ENCODE peak calls at places on chromosome 10, in seven cellular contexts. One of them, this sample, is unnamed.

GRCh38 chr10:8338177-8338766 is 283.8 kb downstream of the GATA3 start:
- DNase-seq in hepatocyte: no peak
- DNase-seq in OCI-LY7: no peak
- DNase-seq in fibroblast of lung: no peak
- DNase-seq in CD8-positive, alpha-beta memory T cell: no peak
- DNase-seq in A549: no peak
- DNase-seq in psoas muscle: no peak
- DNase-seq in this sample: no peak

GRCh38 chr10:1894912-1895311 is 157.6 kb upstream of the ADARB2 start:
- DNase-seq in psoas muscle: no peak
- DNase-seq in fibroblast of lung: no peak
- DNase-seq in OCI-LY7: no peak
- DNase-seq in CD8-positive, alpha-beta memory T cell: no peak
- DNase-seq in A549: no peak
- DNase-seq in hepatocyte: no peak
- DNase-seq in this sample: no peak

GRCh38 chr10:133474833-133475734 is 21.3 kb downstream of the SCART1 start:
- DNase-seq in A549: no peak
- DNase-seq in OCI-LY7: no peak
- DNase-seq in psoas muscle: no peak
- DNase-seq in hepatocyte: no peak
- DNase-seq in fibroblast of lung: no peak
- DNase-seq in CD8-positive, alpha-beta memory T cell: peak; percentile 51
- DNase-seq in this sample: peak; percentile 54

GRCh38 chr10:64174666-64175265 is 653.6 kb downstream of the REEP3 start:
- DNase-seq in A549: no peak
- DNase-seq in fibroblast of lung: no peak
- DNase-seq in psoas muscle: no peak
- DNase-seq in hepatocyte: no peak
- DNase-seq in CD8-positive, alpha-beta memory T cell: no peak
- DNase-seq in OCI-LY7: no peak
- DNase-seq in this sample: no peak

GRCh38 chr10:75726522-75727493 is 295.4 kb downstream of the LRMDA start:
- DNase-seq in fibroblast of lung: no peak
- DNase-seq in hepatocyte: no peak
- DNase-seq in psoas muscle: no peak
- DNase-seq in OCI-LY7: no peak
- DNase-seq in A549: no peak
- DNase-seq in CD8-positive, alpha-beta memory T cell: no peak
- DNase-seq in this sample: no peak

GRCh38 chr10:35758086-35758485 is 116.0 kb upstream of the FZD8 start:
- DNase-seq in fibroblast of lung: no peak
- DNase-seq in psoas muscle: peak; percentile 80
- DNase-seq in CD8-positive, alpha-beta memory T cell: no peak
- DNase-seq in OCI-LY7: no peak
- DNase-seq in A549: no peak
- DNase-seq in hepatocyte: no peak
- DNase-seq in this sample: no peak

GRCh38 chr10:69884686-69885085 is 83.0 kb downstream of the COL13A1 start:
- DNase-seq in A549: no peak
- DNase-seq in psoas muscle: no peak
- DNase-seq in CD8-positive, alpha-beta memory T cell: no peak
- DNase-seq in hepatocyte: no peak
- DNase-seq in fibroblast of lung: no peak
- DNase-seq in OCI-LY7: no peak
- DNase-seq in this sample: no peak

GRCh38 chr10:119203006-119203405 is 4.4 kb upstream of the GRK5 start:
- DNase-seq in A549: no peak
- DNase-seq in fibroblast of lung: peak; percentile 83
- DNase-seq in hepatocyte: no peak
- DNase-seq in psoas muscle: no peak
- DNase-seq in OCI-LY7: no peak
- DNase-seq in CD8-positive, alpha-beta memory T cell: no peak
- DNase-seq in this sample: no peak

GRCh38 chr10:14838582-14839304 is 637 bp downstream of the HSPA14 start:
- DNase-seq in OCI-LY7: peak; percentile 57
- DNase-seq in A549: peak; percentile 41
- DNase-seq in fibroblast of lung: peak; percentile 29
- DNase-seq in CD8-positive, alpha-beta memory T cell: peak; percentile 22
- DNase-seq in hepatocyte: peak; percentile 58
- DNase-seq in psoas muscle: peak; percentile 66
- DNase-seq in this sample: peak; percentile 17

GRCh38 chr10:122051609-122052385 is 62.8 kb downstream of the TACC2 start:
- DNase-seq in OCI-LY7: no peak
- DNase-seq in A549: peak; percentile 64
- DNase-seq in hepatocyte: peak; percentile 73
- DNase-seq in psoas muscle: peak; percentile 63
- DNase-seq in fibroblast of lung: peak; percentile 71
- DNase-seq in CD8-positive, alpha-beta memory T cell: no peak
- DNase-seq in this sample: no peak

GRCh38 chr10:43415544-43415943 is 6.6 kb upstream of the HNRNPF start:
- DNase-seq in A549: no peak
- DNase-seq in OCI-LY7: no peak
- DNase-seq in hepatocyte: no peak
- DNase-seq in psoas muscle: no peak
- DNase-seq in fibroblast of lung: no peak
- DNase-seq in CD8-positive, alpha-beta memory T cell: no peak
- DNase-seq in this sample: no peak

GRCh38 chr10:20956843-20957242 is 59.7 kb upstream of the NEBL start:
- DNase-seq in CD8-positive, alpha-beta memory T cell: no peak
- DNase-seq in hepatocyte: no peak
- DNase-seq in OCI-LY7: no peak
- DNase-seq in fibroblast of lung: no peak
- DNase-seq in A549: no peak
- DNase-seq in psoas muscle: no peak
- DNase-seq in this sample: no peak

GRCh38 chr10:59283456-59284082 is 78.8 kb downstream of the FAM13C start:
- DNase-seq in CD8-positive, alpha-beta memory T cell: no peak
- DNase-seq in psoas muscle: peak; percentile 54
- DNase-seq in A549: no peak
- DNase-seq in hepatocyte: no peak
- DNase-seq in OCI-LY7: no peak
- DNase-seq in fibroblast of lung: peak; percentile 57
- DNase-seq in this sample: no peak

GRCh38 chr10:125399289-125399688 is 238.9 kb upstream of the CTBP2 start:
- DNase-seq in CD8-positive, alpha-beta memory T cell: no peak
- DNase-seq in OCI-LY7: no peak
- DNase-seq in hepatocyte: no peak
- DNase-seq in A549: no peak
- DNase-seq in fibroblast of lung: no peak
- DNase-seq in psoas muscle: no peak
- DNase-seq in this sample: no peak

GRCh38 chr10:102024799-102025198 is 31.2 kb downstream of the ARMH3 start:
- DNase-seq in hepatocyte: no peak
- DNase-seq in fibroblast of lung: no peak
- DNase-seq in A549: no peak
- DNase-seq in OCI-LY7: no peak
- DNase-seq in psoas muscle: no peak
- DNase-seq in CD8-positive, alpha-beta memory T cell: no peak
- DNase-seq in this sample: no peak

GRCh38 chr10:125881192-125881591 is at the start of gene DHX32:
- DNase-seq in hepatocyte: no peak
- DNase-seq in OCI-LY7: no peak
- DNase-seq in CD8-positive, alpha-beta memory T cell: no peak
- DNase-seq in psoas muscle: no peak
- DNase-seq in fibroblast of lung: no peak
- DNase-seq in A549: no peak
- DNase-seq in this sample: no peak

GRCh38 chr10:58512470-58513188 is at the start of gene BICC1:
- DNase-seq in A549: peak; percentile 47
- DNase-seq in fibroblast of lung: peak; percentile 69
- DNase-seq in OCI-LY7: no peak
- DNase-seq in psoas muscle: peak; percentile 73
- DNase-seq in CD8-positive, alpha-beta memory T cell: no peak
- DNase-seq in hepatocyte: peak; percentile 76
- DNase-seq in this sample: no peak

GRCh38 chr10:76342996-76343395 is 911.6 kb downstream of the LRMDA start:
- DNase-seq in A549: no peak
- DNase-seq in fibroblast of lung: no peak
- DNase-seq in psoas muscle: no peak
- DNase-seq in OCI-LY7: no peak
- DNase-seq in hepatocyte: no peak
- DNase-seq in CD8-positive, alpha-beta memory T cell: no peak
- DNase-seq in this sample: no peak

GRCh38 chr10:51204691-51205090 is 130.4 kb downstream of the PRKG1 start:
- DNase-seq in hepatocyte: no peak
- DNase-seq in OCI-LY7: no peak
- DNase-seq in CD8-positive, alpha-beta memory T cell: no peak
- DNase-seq in fibroblast of lung: no peak
- DNase-seq in psoas muscle: no peak
- DNase-seq in A549: no peak
- DNase-seq in this sample: no peak

GRCh38 chr10:93061594-93062498 is 1.2 kb downstream of the CYP26C1 start:
- DNase-seq in hepatocyte: no peak
- DNase-seq in A549: no peak
- DNase-seq in fibroblast of lung: no peak
- DNase-seq in psoas muscle: no peak
- DNase-seq in CD8-positive, alpha-beta memory T cell: no peak
- DNase-seq in OCI-LY7: no peak
- DNase-seq in this sample: no peak

GRCh38 chr10:127151981-127152699 is 44.3 kb downstream of the INSYN2A start:
- DNase-seq in fibroblast of lung: peak; percentile 59
- DNase-seq in hepatocyte: no peak
- DNase-seq in psoas muscle: no peak
- DNase-seq in A549: no peak
- DNase-seq in CD8-positive, alpha-beta memory T cell: no peak
- DNase-seq in OCI-LY7: no peak
- DNase-seq in this sample: no peak

GRCh38 chr10:111479966-111480365 is 403.1 kb downstream of the ADRA2A start:
- DNase-seq in A549: no peak
- DNase-seq in psoas muscle: no peak
- DNase-seq in CD8-positive, alpha-beta memory T cell: no peak
- DNase-seq in hepatocyte: no peak
- DNase-seq in fibroblast of lung: peak; percentile 72
- DNase-seq in OCI-LY7: no peak
- DNase-seq in this sample: no peak

GRCh38 chr10:35348609-35349388 is 12.5 kb downstream of the CCNY start:
- DNase-seq in fibroblast of lung: no peak
- DNase-seq in psoas muscle: no peak
- DNase-seq in OCI-LY7: no peak
- DNase-seq in CD8-positive, alpha-beta memory T cell: no peak
- DNase-seq in A549: no peak
- DNase-seq in hepatocyte: no peak
- DNase-seq in this sample: no peak

GRCh38 chr10:46251857-46252847 is 34.6 kb upstream of the ANTXRL start:
- DNase-seq in OCI-LY7: no peak
- DNase-seq in CD8-positive, alpha-beta memory T cell: no peak
- DNase-seq in fibroblast of lung: no peak
- DNase-seq in hepatocyte: no peak
- DNase-seq in A549: no peak
- DNase-seq in psoas muscle: no peak
- DNase-seq in this sample: no peak

GRCh38 chr10:19546224-19546623 is 270.0 kb upstream of the PLXDC2 start:
- DNase-seq in hepatocyte: peak; percentile 27
- DNase-seq in CD8-positive, alpha-beta memory T cell: no peak
- DNase-seq in psoas muscle: no peak
- DNase-seq in A549: no peak
- DNase-seq in fibroblast of lung: no peak
- DNase-seq in OCI-LY7: no peak
- DNase-seq in this sample: no peak

DNA sequence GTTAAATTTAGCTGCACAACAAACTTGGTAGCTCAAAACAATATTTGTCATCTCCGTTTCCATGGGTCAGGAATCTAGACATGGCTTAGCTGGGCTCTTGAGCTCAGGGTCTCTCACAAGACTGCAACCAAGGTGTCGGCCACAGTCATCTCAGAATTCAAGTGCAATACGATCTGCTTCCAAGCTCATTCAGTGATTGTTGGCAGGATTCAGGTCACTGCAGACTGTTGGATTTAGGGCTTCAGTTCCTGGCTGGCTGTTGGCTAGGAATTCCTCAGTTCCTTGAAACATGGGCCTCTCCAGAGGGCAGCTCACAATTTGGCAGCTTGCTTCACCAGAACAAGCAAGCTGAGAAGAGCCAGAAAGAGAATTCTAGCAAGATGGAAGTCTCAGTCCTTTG is 17.5 kb upstream of the CHST3 start:
- DNase-seq in OCI-LY7: no peak
- DNase-seq in hepatocyte: no peak
- DNase-seq in fibroblast of lung: no peak
- DNase-seq in psoas muscle: no peak
- DNase-seq in CD8-positive, alpha-beta memory T cell: no peak
- DNase-seq in A549: no peak
- DNase-seq in this sample: no peak
- H3K9me3 ChIP-seq in OCI-LY7: peaks cover 20% of the 10 kb centered on the region
- H3K9me3 ChIP-seq in hepatocyte: peaks cover 4% of the 10 kb centered on the region
- H3K9me3 ChIP-seq in fibroblast of lung: no peaks in the 10 kb centered on the region
- H3K9me3 ChIP-seq in psoas muscle: peaks cover 15% of the 10 kb centered on the region
- H3K9me3 ChIP-seq in CD8-positive, alpha-beta memory T cell: peaks cover 24% of the 10 kb centered on the region
- H3K9me3 ChIP-seq in A549: no peaks in the 10 kb centered on the region
- H3K9me3 ChIP-seq in this sample: peaks cover 7% of the 10 kb centered on the region

GRCh38 chr10:62336404-62336803 is 37.8 kb upstream of the ZNF365 start:
- DNase-seq in fibroblast of lung: no peak
- DNase-seq in hepatocyte: no peak
- DNase-seq in psoas muscle: no peak
- DNase-seq in OCI-LY7: no peak
- DNase-seq in A549: no peak
- DNase-seq in CD8-positive, alpha-beta memory T cell: no peak
- DNase-seq in this sample: no peak

GRCh38 chr10:62343000-62343399 is 31.2 kb upstream of the ZNF365 start:
- DNase-seq in psoas muscle: no peak
- DNase-seq in hepatocyte: no peak
- DNase-seq in CD8-positive, alpha-beta memory T cell: no peak
- DNase-seq in A549: no peak
- DNase-seq in OCI-LY7: no peak
- DNase-seq in fibroblast of lung: no peak
- DNase-seq in this sample: no peak

GRCh38 chr10:62341419-62341818 is 32.8 kb upstream of the ZNF365 start:
- DNase-seq in hepatocyte: no peak
- DNase-seq in psoas muscle: no peak
- DNase-seq in fibroblast of lung: peak; percentile 12
- DNase-seq in CD8-positive, alpha-beta memory T cell: no peak
- DNase-seq in OCI-LY7: no peak
- DNase-seq in A549: no peak
- DNase-seq in this sample: no peak
- H3K9me3 ChIP-seq in hepatocyte: no peaks in the 10 kb centered on the region
- H3K9me3 ChIP-seq in psoas muscle: peaks cover 6% of the 10 kb centered on the region
- H3K9me3 ChIP-seq in fibroblast of lung: no peaks in the 10 kb centered on the region
- H3K9me3 ChIP-seq in CD8-positive, alpha-beta memory T cell: peaks cover 9% of the 10 kb centered on the region
- H3K9me3 ChIP-seq in OCI-LY7: peaks cover 20% of the 10 kb centered on the region
- H3K9me3 ChIP-seq in A549: no peaks in the 10 kb centered on the region
- H3K9me3 ChIP-seq in this sample: no peaks in the 10 kb centered on the region

GRCh38 chr10:96168546-96168945 is 38.4 kb downstream of the ZNF518A start:
- DNase-seq in hepatocyte: no peak
- DNase-seq in OCI-LY7: no peak
- DNase-seq in psoas muscle: no peak
- DNase-seq in fibroblast of lung: no peak
- DNase-seq in A549: no peak
- DNase-seq in CD8-positive, alpha-beta memory T cell: no peak
- DNase-seq in this sample: no peak
- H3K9me3 ChIP-seq in hepatocyte: no peaks in the 10 kb centered on the region
- H3K9me3 ChIP-seq in OCI-LY7: peaks cover 25% of the 10 kb centered on the region
- H3K9me3 ChIP-seq in psoas muscle: peaks cover 35% of the 10 kb centered on the region
- H3K9me3 ChIP-seq in fibroblast of lung: no peaks in the 10 kb centered on the region
- H3K9me3 ChIP-seq in A549: peaks cover 17% of the 10 kb centered on the region
- H3K9me3 ChIP-seq in CD8-positive, alpha-beta memory T cell: peaks cover 13% of the 10 kb centered on the region
- H3K9me3 ChIP-seq in this sample: peaks cover 8% of the 10 kb centered on the region

DNA sequence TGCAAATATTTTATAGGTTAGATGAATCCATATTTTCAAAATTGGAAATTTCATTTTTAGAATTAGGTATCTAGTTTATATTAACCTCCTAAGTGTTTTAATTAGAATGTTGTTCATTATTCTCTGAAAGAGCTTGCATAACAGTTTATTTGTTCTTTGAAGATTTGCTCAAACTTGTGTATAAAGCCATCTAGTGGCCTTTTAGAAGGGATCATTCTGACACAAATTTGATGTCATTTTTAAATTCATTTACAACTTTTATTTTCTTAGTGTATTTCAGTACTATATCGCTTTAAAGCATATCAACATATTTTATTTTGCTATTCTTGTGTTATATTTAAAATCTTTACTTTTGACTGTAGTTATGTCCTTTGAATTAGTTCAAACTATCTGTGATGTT is 527.0 kb upstream of the NRG3 start:
- DNase-seq in OCI-LY7: no peak
- DNase-seq in A549: no peak
- DNase-seq in psoas muscle: no peak
- DNase-seq in CD8-positive, alpha-beta memory T cell: no peak
- DNase-seq in hepatocyte: no peak
- DNase-seq in fibroblast of lung: no peak
- DNase-seq in this sample: no peak
- H3K9me3 ChIP-seq in OCI-LY7: no peaks in the 10 kb centered on the region
- H3K9me3 ChIP-seq in A549: no peaks in the 10 kb centered on the region
- H3K9me3 ChIP-seq in psoas muscle: no peaks in the 10 kb centered on the region
- H3K9me3 ChIP-seq in CD8-positive, alpha-beta memory T cell: no peaks in the 10 kb centered on the region
- H3K9me3 ChIP-seq in hepatocyte: no peaks in the 10 kb centered on the region
- H3K9me3 ChIP-seq in fibroblast of lung: no peaks in the 10 kb centered on the region
- H3K9me3 ChIP-seq in this sample: no peaks in the 10 kb centered on the region